ENCODE peak calls at places on chromosomes 4 and X, in nine cellular contexts. T, P, X, K, V, U, A, D and I are unnamed samples.

GRCh38 chrX:153662266-153662665 is 11.3 kb downstream of the PNCK start:
- DNase-seq in U (no peak), P (peak; percentile 36), T (no peak), K (peak; percentile 24), A (peak; percentile 39), V (no peak), X (no peak), D (no peak), I (peak; percentile 83)

GRCh38 chr4:79311279-79311678 is 14.6 kb downstream of the NAA11 start:
- DNase-seq in X (no peak), P (no peak), A (no peak), U (no peak), D (no peak), V (no peak), T (no peak), K (no peak), I (no peak)

GRCh38 chrX:103376118-103376978 is at the start of gene BEX3:
- DNase-seq in U (peak; percentile 56), K (peak; percentile 41), A (peak; percentile 55), V (peak; percentile 48), X (peak; percentile 53), P (peak; percentile 71), T (no peak), D (no peak), I (peak; percentile 79)

GRCh38 chr4:154158756-154159155 is 332.8 kb downstream of the DCHS2 start:
- DNase-seq in T (no peak), U (no peak), P (no peak), V (no peak), X (no peak), A (no peak), K (no peak), D (no peak), I (no peak)

GRCh38 chrX:40173662-40174593 is 76.2 kb upstream of the BCOR start:
- DNase-seq in P (peak; percentile 78), V (no peak), U (no peak), T (no peak), K (peak; percentile 61), X (no peak), A (peak; percentile 45), D (peak; percentile 15), I (peak; percentile 80)

GRCh38 chr4:46404961-46405360 is 15.0 kb upstream of the GABRA2 start:
- DNase-seq in X (peak; percentile 52), K (no peak), U (no peak), D (no peak), P (peak; percentile 6), V (no peak), A (no peak), T (no peak), I (no peak)

GRCh38 chr4:77176606-77177005 is 19.6 kb downstream of the CCNG2 start:
- DNase-seq in T (no peak), P (no peak), V (no peak), X (no peak), A (no peak), U (no peak), K (peak; percentile 40), D (no peak), I (no peak)

GRCh38 chr4:107734120-107734519 is 14.1 kb upstream of the PAPSS1 start:
- DNase-seq in D (no peak), A (no peak), X (no peak), T (no peak), P (no peak), U (no peak), V (no peak), K (no peak), I (no peak)

GRCh38 chr4:147754037-147754445 is 22.2 kb downstream of the ARHGAP10 start:
- DNase-seq in X (no peak), V (peak; percentile 23), T (no peak), P (no peak), K (no peak), U (no peak), A (peak; percentile 61), D (no peak), I (no peak)

DNA sequence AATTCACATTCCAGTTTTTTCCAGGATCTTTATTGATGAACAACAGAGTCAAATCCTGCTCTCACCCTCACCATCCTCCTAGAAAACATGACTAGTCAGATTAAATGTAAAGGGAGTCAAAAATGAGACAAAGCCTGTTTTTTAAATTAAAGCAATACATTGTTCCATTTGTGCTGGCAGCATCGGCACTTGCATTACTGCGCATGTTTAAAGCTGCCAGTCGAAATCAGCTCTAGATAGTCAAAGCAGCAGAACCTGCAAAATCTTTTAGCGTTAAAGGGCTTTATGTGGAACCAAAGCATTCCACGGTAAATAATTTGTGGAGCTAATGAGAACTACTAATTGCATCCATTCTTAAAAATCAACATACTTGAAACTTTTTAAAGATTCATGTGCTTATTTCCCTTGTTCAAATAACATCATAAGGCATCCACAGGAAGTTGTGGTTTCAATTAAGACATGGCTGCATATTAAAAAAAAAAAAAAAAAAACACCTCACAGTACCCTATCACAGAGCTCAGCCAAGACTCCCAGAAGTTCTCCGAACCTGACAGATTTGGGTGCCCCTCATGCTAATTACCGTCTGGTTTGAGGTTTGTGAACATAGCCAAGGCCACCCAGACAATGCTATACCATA is 82.2 kb downstream of the SH3KBP1 start:
- DNase-seq in X (no peak), P (no peak), V (no peak), D (no peak), A (no peak), U (no peak), T (no peak), K (no peak), I (no peak)
- H3K4me3 ChIP-seq in X (no peak overlapping the region), P (no peak overlapping the region), V (no peak overlapping the region), D (no peak overlapping the region), A (no peak overlapping the region), U (no peak overlapping the region), T (peak overlapping the region; percentile 12), K (no peak overlapping the region), I (peak overlapping the region; percentile 28)

DNA sequence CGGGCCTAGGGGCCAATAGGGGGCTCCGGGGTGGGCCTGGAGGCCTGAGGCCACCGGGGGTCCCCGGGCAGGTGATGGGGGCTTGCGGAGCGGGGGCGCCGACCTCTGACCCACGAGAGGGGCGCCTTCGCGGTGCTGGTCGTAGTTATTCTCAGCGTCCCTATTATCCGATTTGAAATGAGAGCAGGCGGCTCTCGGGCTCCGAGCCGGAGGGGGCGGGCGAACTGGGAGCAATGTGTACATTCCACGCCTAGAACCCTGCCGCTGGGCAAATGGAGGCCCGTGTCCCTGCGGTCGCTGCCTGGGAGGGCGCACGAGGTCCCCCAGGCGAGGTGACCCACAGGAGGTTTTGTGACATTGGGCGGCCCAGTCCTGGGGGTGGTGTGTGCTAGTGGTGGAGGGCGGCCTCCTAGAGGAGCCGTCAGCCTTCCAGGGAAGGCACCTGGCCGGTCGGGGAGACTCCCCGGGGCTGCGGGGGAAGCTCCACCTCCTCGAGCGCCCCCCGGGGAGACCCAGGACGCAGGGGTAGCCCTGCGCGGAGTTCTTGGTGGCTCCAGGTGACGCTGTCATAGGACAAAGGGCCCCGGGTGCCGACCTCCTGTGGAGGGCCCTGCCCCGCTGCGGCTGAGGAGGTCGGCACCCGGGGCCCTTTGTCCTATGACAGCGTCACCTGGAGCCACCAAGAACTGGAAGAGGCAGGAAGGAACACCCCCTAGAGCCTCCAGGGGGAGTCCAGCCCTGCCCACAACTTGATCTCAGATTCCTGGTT is 102.6 kb upstream of the PRKX start:
- DNase-seq in X (peak; percentile 57), D (peak; percentile 2), V (peak; percentile 8), U (no peak), P (peak; percentile 57), A (peak; percentile 28), K (peak; percentile 28), T (peak; percentile 13), I (peak; percentile 91)
- TF ChIP-seq POLR2A in X (no peak), D (no peak), V (no peak), U (no peak), P (peak; percentile 55), A (no peak), K (no peak), T (peak; percentile 41), I (no peak)

GRCh38 chrX:46793386-46794143 is 34.6 kb upstream of the SLC9A7 start:
- DNase-seq in K (no peak), X (no peak), A (no peak), D (no peak), T (no peak), U (no peak), P (no peak), V (no peak), I (no peak)

GRCh38 chrX:46791927-46792825 is 33.3 kb upstream of the SLC9A7 start:
- DNase-seq in P (no peak), U (no peak), X (no peak), A (peak; percentile 84), V (peak; percentile 65), D (no peak), K (peak; percentile 57), T (peak; percentile 68), I (no peak)

GRCh38 chrX:46788902-46789301 is 30.0 kb upstream of the SLC9A7 start:
- DNase-seq in D (no peak), T (no peak), V (no peak), K (no peak), P (no peak), A (no peak), X (no peak), U (no peak), I (no peak)

GRCh38 chrX:46796574-46797191 is 37.8 kb upstream of the SLC9A7 start:
- DNase-seq in K (peak; percentile 80), U (no peak), P (peak; percentile 70), T (no peak), X (peak; percentile 72), A (peak; percentile 67), V (peak; percentile 49), D (peak; percentile 4), I (peak; percentile 85)

DNA sequence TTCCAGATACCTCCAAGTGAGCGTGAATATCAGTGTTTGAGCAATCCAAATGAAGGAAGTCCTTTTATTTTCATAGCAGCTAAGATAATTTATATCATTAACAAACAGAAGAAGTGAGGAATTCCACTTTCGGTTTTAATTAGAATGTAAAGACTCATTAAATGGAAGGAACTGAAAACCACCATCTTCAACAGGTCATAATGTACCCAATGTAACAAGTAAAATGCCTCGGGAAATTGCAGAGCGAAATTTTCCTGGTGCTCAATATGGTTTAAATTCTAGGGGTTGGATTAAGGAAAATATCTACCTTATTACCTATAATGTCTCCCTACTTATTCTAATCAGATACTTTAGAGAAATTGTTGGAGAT is 33.9 kb upstream of the SLC9A7 start:
- DNase-seq in A (no peak), U (no peak), P (no peak), T (no peak), D (no peak), X (no peak), V (no peak), K (no peak), I (no peak)
- H3K4me3 ChIP-seq in A (no peak overlapping the region), U (no peak overlapping the region), P (no peak overlapping the region), T (peak overlapping the region; percentile 8), D (no peak overlapping the region), X (no peak overlapping the region), V (no peak overlapping the region), K (no peak overlapping the region), I (no peak overlapping the region)

DNA sequence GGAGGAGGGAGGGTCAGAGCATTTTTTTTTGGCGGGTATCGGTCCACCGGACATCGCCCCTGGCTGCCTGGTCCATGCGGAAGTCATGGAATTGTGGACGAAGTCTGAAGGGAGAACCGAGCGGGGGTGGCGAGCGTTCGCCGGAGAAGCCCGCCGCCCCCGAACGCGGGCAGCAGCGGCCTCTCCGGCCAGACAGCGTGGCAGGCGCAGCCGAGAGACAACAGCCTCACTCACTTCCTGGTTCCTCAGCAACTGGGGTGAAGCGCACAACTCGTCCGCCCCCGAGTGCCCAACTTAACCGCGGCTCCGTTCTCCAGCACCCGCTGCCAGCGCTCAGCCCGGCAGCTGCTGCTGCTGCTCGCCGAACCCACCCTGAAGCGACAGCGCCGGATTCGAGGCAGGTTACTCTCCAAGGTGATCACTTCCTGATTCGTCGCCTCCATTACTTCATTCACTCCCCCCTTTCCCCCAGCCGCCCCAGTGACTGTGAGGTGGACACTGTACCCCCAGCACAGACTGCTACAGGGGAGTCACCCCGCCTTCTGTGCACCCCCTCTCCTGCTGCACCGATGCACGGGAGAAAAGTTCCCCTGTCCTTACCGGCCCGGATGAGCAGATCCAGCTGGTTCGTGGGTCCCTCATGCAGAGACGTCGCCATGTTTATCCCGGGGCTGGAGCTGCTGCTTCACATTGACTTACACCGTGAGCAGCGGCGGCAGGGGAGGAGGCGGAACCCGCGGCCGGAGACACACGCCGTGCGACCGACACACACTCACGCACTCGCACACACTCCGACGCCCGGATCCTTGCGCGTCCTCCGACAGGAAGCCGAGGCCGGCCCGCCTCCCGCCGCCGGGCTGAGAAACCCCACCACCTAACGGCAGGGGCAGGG is 68.2 kb downstream of the NOCT start:
- DNase-seq in X (peak; percentile 82), U (no peak), K (peak; percentile 83), P (peak; percentile 94), T (peak; percentile 62), V (peak; percentile 40), A (peak; percentile 91), D (peak; percentile 64), I (peak; percentile 94)
- TF ChIP-seq POLR2A in X (no peak), U (no peak), K (peak; percentile 30), P (peak; percentile 79), T (peak; percentile 87), V (peak; percentile 41), A (peak; percentile 36), D (peak; percentile 55), I (peak; percentile 28)